ENCODE peak calls at places on chromosomes 4 and X, in ten cellular contexts. C is osteocyte; W is NB4; H is tibial nerve; Z is sigmoid colon; G is pancreas; V is dorsolateral prefrontal cortex; R is CD8-positive, alpha-beta T cell; N is RWPE1; T is progenitor cell of endocrine pancreas. U is an unnamed sample.

GRCh38 chrX:23066588-23067281 is 67.0 kb downstream of the DDX53 start:
- DNase-seq in C (no peak), W (no peak), H (no peak), Z (no peak), G (no peak), V (no peak), R (no peak), N (no peak), T (no peak), U (no peak)

GRCh38 chr4:94827481-94828110 is 69.8 kb downstream of the BMPR1B start:
- DNase-seq in C (no peak), W (no peak), H (no peak), Z (no peak), G (no peak), V (no peak), R (no peak), N (peak), T (no peak), U (no peak)

GRCh38 chr4:107349266-107349665 is 313.2 kb upstream of the DKK2 start:
- DNase-seq in C (no peak), W (no peak), H (no peak), Z (no peak), G (no peak), V (no peak), R (no peak), N (no peak), T (no peak), U (peak)

GRCh38 chrX:15674514-15674898 is 9.9 kb upstream of the CLTRN start:
- DNase-seq in C (no peak), W (peak), H (peak), Z (peak), G (peak), V (peak), R (no peak), N (peak), T (no peak), U (peak)

GRCh38 chr4:8840006-8840793 is 31.4 kb downstream of the HMX1 start:
- DNase-seq in C (peak), W (no peak), H (peak), Z (peak), G (peak), V (peak), R (no peak), N (no peak), T (no peak), U (no peak)

GRCh38 chr4:86664959-86665358 is 70.8 kb downstream of the PTPN13 start:
- DNase-seq in C (no peak), W (no peak), H (no peak), Z (no peak), G (no peak), V (no peak), R (no peak), N (no peak), T (no peak), U (no peak)

GRCh38 chr4:4694296-4694772 is 152.5 kb upstream of the STX18 start:
- DNase-seq in C (no peak), W (peak), H (no peak), Z (no peak), G (no peak), V (peak), R (no peak), N (no peak), T (no peak), U (no peak)

GRCh38 chr4:186901850-186902249 is 178.2 kb upstream of the FAT1 start:
- DNase-seq in C (no peak), W (no peak), H (no peak), Z (no peak), G (no peak), V (no peak), R (no peak), N (no peak), T (no peak), U (no peak)

GRCh38 chrX:135977611-135978010 is 3.8 kb upstream of the MMGT1 start:
- DNase-seq in C (no peak), W (no peak), H (no peak), Z (no peak), G (no peak), V (no peak), R (no peak), N (no peak), T (no peak), U (no peak)

GRCh38 chr4:17468638-17469221 is 43.2 kb downstream of the QDPR start:
- DNase-seq in C (peak), W (peak), H (no peak), Z (no peak), G (no peak), V (no peak), R (no peak), N (no peak), T (no peak), U (peak)

GRCh38 chr4:8205749-8206611 is 6.9 kb downstream of the SH3TC1 start:
- DNase-seq in C (no peak), W (peak), H (no peak), Z (no peak), G (peak), V (no peak), R (no peak), N (peak), T (no peak), U (no peak)

GRCh38 chr4:139587452-139587851 is 31.4 kb upstream of the SETD7 start:
- DNase-seq in C (no peak), W (peak), H (no peak), Z (no peak), G (no peak), V (no peak), R (no peak), N (no peak), T (no peak), U (no peak)

GRCh38 chr4:184330008-184330400 is 112.3 kb upstream of the ENPP6 start:
- DNase-seq in C (no peak), W (peak), H (peak), Z (peak), G (no peak), V (no peak), R (no peak), N (no peak), T (no peak), U (no peak)

GRCh38 chr4:70315928-70316327 is 18.9 kb upstream of the CABS1 start:
- DNase-seq in C (no peak), W (no peak), H (no peak), Z (no peak), G (no peak), V (no peak), R (no peak), N (no peak), T (no peak), U (no peak)

GRCh38 chr4:55707507-55707906 is 71.4 kb upstream of the NMU start:
- DNase-seq in C (no peak), W (no peak), H (no peak), Z (no peak), G (no peak), V (no peak), R (no peak), N (no peak), T (no peak), U (no peak)

GRCh38 chrX:9788908-9789307 is 2.7 kb downstream of the SHROOM2 start:
- DNase-seq in C (no peak), W (no peak), H (no peak), Z (no peak), G (no peak), V (no peak), R (no peak), N (no peak), T (no peak), U (no peak)

GRCh38 chr4:11183358-11183745 is 245.3 kb downstream of the HS3ST1 start:
- DNase-seq in C (no peak), W (no peak), H (no peak), Z (no peak), G (no peak), V (no peak), R (no peak), N (no peak), T (no peak), U (no peak)

GRCh38 chr4:132344924-132345828 is 803.9 kb upstream of the PCDH10 start:
- DNase-seq in C (no peak), W (no peak), H (no peak), Z (no peak), G (no peak), V (no peak), R (no peak), N (no peak), T (no peak), U (no peak)

GRCh38 chrX:120819126-120819525 is 56.5 kb downstream of the CT47B1 start:
- DNase-seq in C (no peak), W (no peak), H (no peak), Z (no peak), G (no peak), V (no peak), R (no peak), N (no peak), T (no peak), U (no peak)

GRCh38 chr4:57043304-57044251 is 64.9 kb downstream of the POLR2B start:
- DNase-seq in C (no peak), W (no peak), H (no peak), Z (no peak), G (no peak), V (no peak), R (no peak), N (no peak), T (no peak), U (no peak)

GRCh38 chr4:129899849-129900248 is 803.9 kb downstream of the C4orf33 start:
- DNase-seq in C (no peak), W (no peak), H (no peak), Z (no peak), G (no peak), V (no peak), R (no peak), N (no peak), T (no peak), U (no peak)

GRCh38 chr4:25949166-25949748 is 35.2 kb downstream of the SMIM20 start:
- DNase-seq in C (no peak), W (no peak), H (no peak), Z (no peak), G (no peak), V (no peak), R (no peak), N (no peak), T (no peak), U (no peak)

GRCh38 chr4:111631157-111631999 is 513.9 kb upstream of the FAM241A start:
- DNase-seq in C (no peak), W (peak), H (no peak), Z (no peak), G (no peak), V (no peak), R (no peak), N (no peak), T (no peak), U (no peak)

GRCh38 chr4:111632752-111633151 is 512.5 kb upstream of the FAM241A start:
- DNase-seq in C (no peak), W (no peak), H (no peak), Z (no peak), G (no peak), V (no peak), R (no peak), N (no peak), T (no peak), U (no peak)

GRCh38 chr4:111628437-111628836 is 516.8 kb upstream of the FAM241A start:
- DNase-seq in C (no peak), W (no peak), H (no peak), Z (no peak), G (peak), V (no peak), R (no peak), N (no peak), T (no peak), U (no peak)

GRCh38 chr4:111633663-111634266 is 511.5 kb upstream of the FAM241A start:
- DNase-seq in C (no peak), W (no peak), H (no peak), Z (no peak), G (no peak), V (no peak), R (no peak), N (no peak), T (no peak), U (no peak)

GRCh38 chr4:111630705-111631104 is 514.5 kb upstream of the FAM241A start:
- DNase-seq in C (no peak), W (peak), H (no peak), Z (no peak), G (no peak), V (no peak), R (no peak), N (no peak), T (no peak), U (no peak)
- TF ChIP-seq CTCF in C (peak), W (no peak), H (peak), Z (no peak), G (no peak), V (peak), R (no peak), N (peak), T (peak), U (no peak)

GRCh38 chr4:99587302-99587701 is 12.7 kb downstream of the MTTP start:
- DNase-seq in C (no peak), W (no peak), H (no peak), Z (no peak), G (no peak), V (no peak), R (no peak), N (no peak), T (no peak), U (no peak)
- TF ChIP-seq CTCF in C (no peak), W (no peak), H (no peak), Z (no peak), G (no peak), V (no peak), R (no peak), N (no peak), T (no peak), U (no peak)

GRCh38 chrX:133473451-133473850 is 58.2 kb upstream of the GPC4 start:
- DNase-seq in C (no peak), W (no peak), H (no peak), Z (no peak), G (no peak), V (no peak), R (no peak), N (no peak), T (no peak), U (no peak)

GRCh38 chrX:133474559-133474958 is 59.3 kb upstream of the GPC4 start:
- DNase-seq in C (no peak), W (no peak), H (no peak), Z (no peak), G (no peak), V (no peak), R (no peak), N (no peak), T (no peak), U (no peak)

GRCh38 chrX:133475953-133476352 is 60.7 kb upstream of the GPC4 start:
- DNase-seq in C (no peak), W (no peak), H (no peak), Z (no peak), G (no peak), V (no peak), R (no peak), N (no peak), T (no peak), U (no peak)

GRCh38 chrX:133475521-133475920 is 60.2 kb upstream of the GPC4 start:
- DNase-seq in C (no peak), W (no peak), H (no peak), Z (peak), G (no peak), V (no peak), R (no peak), N (no peak), T (no peak), U (no peak)
- TF ChIP-seq CTCF in C (no peak), W (no peak), H (no peak), Z (no peak), G (no peak), V (no peak), R (no peak), N (no peak), T (no peak), U (no peak)

GRCh38 chrX:30635630-30636029 is 17.6 kb upstream of the GK start:
- DNase-seq in C (no peak), W (peak), H (no peak), Z (no peak), G (no peak), V (no peak), R (no peak), N (no peak), T (no peak), U (no peak)
- TF ChIP-seq CTCF in C (peak), W (peak), H (no peak), Z (no peak), G (no peak), V (no peak), R (peak), N (no peak), T (peak), U (no peak)

GRCh38 chr4:2910409-2910808 is 52.8 kb downstream of the NOP14 start:
- DNase-seq in C (no peak), W (no peak), H (no peak), Z (no peak), G (no peak), V (no peak), R (no peak), N (no peak), T (no peak), U (no peak)
- TF ChIP-seq CTCF in C (no peak), W (no peak), H (no peak), Z (no peak), G (no peak), V (no peak), R (no peak), N (no peak), T (peak), U (no peak)